ENCODE peak calls at places on chromosomes 12 and 14, in four cellular contexts. One of them, this sample, is unnamed.

GRCh38 chr14:59131926-59132763 is 56.3 kb upstream of the DAAM1 start:
- DNase-seq in breast epithelium: no peak
- DNase-seq in thyroid gland: no peak
- DNase-seq in lower leg skin: no peak
- DNase-seq in this sample: no peak

GRCh38 chr14:62001988-62002387 is 239.8 kb downstream of the SNAPC1 start:
- DNase-seq in breast epithelium: no peak
- DNase-seq in thyroid gland: no peak
- DNase-seq in lower leg skin: no peak
- DNase-seq in this sample: no peak

GRCh38 chr14:89000007-89000942 is 175.8 kb downstream of the TTC8 start:
- DNase-seq in lower leg skin: no peak
- DNase-seq in breast epithelium: no peak
- DNase-seq in thyroid gland: no peak
- DNase-seq in this sample: peak

GRCh38 chr14:70816525-70816924 is 7.2 kb upstream of the MAP3K9 start:
- DNase-seq in lower leg skin: no peak
- DNase-seq in breast epithelium: no peak
- DNase-seq in thyroid gland: no peak
- DNase-seq in this sample: no peak

GRCh38 chr12:58148405-58148804 is 207.0 kb downstream of the ATP23 start:
- DNase-seq in lower leg skin: no peak
- DNase-seq in breast epithelium: peak
- DNase-seq in thyroid gland: no peak
- DNase-seq in this sample: no peak

GRCh38 chr14:59189281-59189821 is 884 bp downstream of the DAAM1 start:
- DNase-seq in lower leg skin: peak
- DNase-seq in thyroid gland: peak
- DNase-seq in breast epithelium: peak
- DNase-seq in this sample: no peak

GRCh38 chr12:116397148-116397547 is 119.7 kb upstream of the MED13L start:
- DNase-seq in breast epithelium: no peak
- DNase-seq in thyroid gland: no peak
- DNase-seq in lower leg skin: no peak
- DNase-seq in this sample: no peak

GRCh38 chr14:100979780-100980179 is 76.3 kb upstream of the RTL1 start:
- DNase-seq in lower leg skin: no peak
- DNase-seq in breast epithelium: no peak
- DNase-seq in thyroid gland: no peak
- DNase-seq in this sample: no peak

GRCh38 chr12:121504505-121504904 is 76.3 kb downstream of the KDM2B start:
- DNase-seq in thyroid gland: no peak
- DNase-seq in lower leg skin: no peak
- DNase-seq in breast epithelium: no peak
- DNase-seq in this sample: no peak

GRCh38 chr14:102096569-102097188 is 9.8 kb upstream of the HSP90AA1 start:
- DNase-seq in breast epithelium: peak
- DNase-seq in lower leg skin: peak
- DNase-seq in thyroid gland: peak
- DNase-seq in this sample: peak

GRCh38 chr14:64942531-64943111 is at the start of gene GPX2:
- DNase-seq in thyroid gland: no peak
- DNase-seq in breast epithelium: no peak
- DNase-seq in lower leg skin: peak
- DNase-seq in this sample: no peak

GRCh38 chr14:94593376-94593748 is 12.1 kb downstream of the SERPINA5 start:
- DNase-seq in breast epithelium: no peak
- DNase-seq in thyroid gland: no peak
- DNase-seq in lower leg skin: no peak
- DNase-seq in this sample: no peak

GRCh38 chr14:55028066-55028465 is 1.0 kb downstream of the SOCS4 start:
- DNase-seq in thyroid gland: no peak
- DNase-seq in lower leg skin: no peak
- DNase-seq in breast epithelium: no peak
- DNase-seq in this sample: no peak

GRCh38 chr14:68548194-68549056 is 244.4 kb downstream of the ZFP36L1 start:
- DNase-seq in breast epithelium: peak
- DNase-seq in thyroid gland: no peak
- DNase-seq in lower leg skin: peak
- DNase-seq in this sample: peak

GRCh38 chr12:93062100-93062419 is 133.0 kb upstream of the EEA1 start:
- DNase-seq in lower leg skin: no peak
- DNase-seq in breast epithelium: no peak
- DNase-seq in thyroid gland: no peak
- DNase-seq in this sample: no peak

GRCh38 chr14:101072945-101073597 is 169.5 kb upstream of the RTL1 start:
- DNase-seq in thyroid gland: no peak
- DNase-seq in breast epithelium: peak
- DNase-seq in lower leg skin: peak
- DNase-seq in this sample: no peak

GRCh38 chr12:52228931-52229330 is 4.1 kb upstream of the KRT7 start:
- DNase-seq in breast epithelium: no peak
- DNase-seq in lower leg skin: peak
- DNase-seq in thyroid gland: no peak
- DNase-seq in this sample: no peak

GRCh38 chr12:7667025-7667575 is 1.4 kb upstream of the APOBEC1 start:
- DNase-seq in breast epithelium: no peak
- DNase-seq in thyroid gland: no peak
- DNase-seq in lower leg skin: no peak
- DNase-seq in this sample: no peak

GRCh38 chr14:89870335-89870734 is 84.2 kb downstream of the EFCAB11 start:
- DNase-seq in breast epithelium: no peak
- DNase-seq in thyroid gland: no peak
- DNase-seq in lower leg skin: no peak
- DNase-seq in this sample: no peak

GRCh38 chr12:124640096-124640495 is 72.7 kb upstream of the NCOR2 start:
- DNase-seq in thyroid gland: no peak
- DNase-seq in breast epithelium: no peak
- DNase-seq in lower leg skin: no peak
- DNase-seq in this sample: no peak

GRCh38 chr12:68406134-68406576 is 74.0 kb upstream of the MDM1 start:
- DNase-seq in breast epithelium: peak
- DNase-seq in thyroid gland: peak
- DNase-seq in lower leg skin: peak
- DNase-seq in this sample: peak

GRCh38 chr12:104669851-104670337 is 213.1 kb downstream of the CHST11 start:
- DNase-seq in lower leg skin: no peak
- DNase-seq in breast epithelium: no peak
- DNase-seq in thyroid gland: peak
- DNase-seq in this sample: peak
- TF ChIP-seq CTCF in lower leg skin: no peak
- TF ChIP-seq CTCF in breast epithelium: no peak
- TF ChIP-seq CTCF in thyroid gland: no peak
- TF ChIP-seq CTCF in this sample: no peak

DNA sequence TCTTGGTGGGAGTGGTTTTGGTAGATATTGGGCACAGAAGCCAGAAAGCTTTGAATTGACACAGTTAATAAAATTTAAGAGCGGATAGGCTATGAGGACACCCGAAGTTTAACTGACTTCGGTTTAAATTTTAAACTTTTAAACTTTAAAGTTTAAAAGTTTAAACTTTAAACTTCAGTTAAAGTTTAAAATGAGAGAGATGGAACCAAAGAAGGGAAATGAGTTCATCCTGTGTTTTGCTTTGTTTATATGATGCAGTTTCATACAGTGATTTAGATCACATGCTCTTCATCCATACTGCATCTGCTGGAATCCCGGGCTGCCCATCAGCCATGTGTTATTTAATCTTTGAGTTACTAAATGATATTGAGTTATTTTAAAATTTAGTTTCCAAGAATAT is 27.2 kb upstream of the LRRK2 start:
- DNase-seq in lower leg skin: no peak
- DNase-seq in breast epithelium: no peak
- DNase-seq in thyroid gland: no peak
- DNase-seq in this sample: no peak
- TF ChIP-seq POLR2A in lower leg skin: no peak
- TF ChIP-seq POLR2A in breast epithelium: no peak
- TF ChIP-seq POLR2A in thyroid gland: no peak
- TF ChIP-seq POLR2A in this sample: no peak

DNA sequence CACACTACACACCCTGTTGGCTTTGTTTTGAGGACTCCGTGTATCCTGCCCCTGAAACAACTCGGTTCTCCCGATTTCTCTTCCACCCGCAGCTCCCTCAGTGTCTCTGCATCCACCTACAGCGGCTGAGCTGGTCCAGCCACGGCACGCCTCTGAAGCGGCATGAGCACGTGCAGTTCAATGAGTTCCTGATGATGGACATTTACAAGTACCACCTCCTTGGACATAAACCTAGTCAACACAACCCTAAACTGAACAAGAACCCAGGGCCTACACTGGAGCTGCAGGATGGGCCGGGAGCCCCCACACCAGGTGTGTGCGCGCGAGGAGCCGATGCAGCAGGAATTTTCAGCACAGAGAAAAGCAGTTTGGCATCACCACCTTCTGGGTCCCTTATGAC is 10.5 kb downstream of the ALKBH2 start:
- DNase-seq in lower leg skin: no peak
- DNase-seq in thyroid gland: no peak
- DNase-seq in breast epithelium: no peak
- DNase-seq in this sample: no peak
- TF ChIP-seq CTCF in lower leg skin: no peak
- TF ChIP-seq CTCF in thyroid gland: no peak
- TF ChIP-seq CTCF in breast epithelium: no peak
- TF ChIP-seq CTCF in this sample: no peak

DNA sequence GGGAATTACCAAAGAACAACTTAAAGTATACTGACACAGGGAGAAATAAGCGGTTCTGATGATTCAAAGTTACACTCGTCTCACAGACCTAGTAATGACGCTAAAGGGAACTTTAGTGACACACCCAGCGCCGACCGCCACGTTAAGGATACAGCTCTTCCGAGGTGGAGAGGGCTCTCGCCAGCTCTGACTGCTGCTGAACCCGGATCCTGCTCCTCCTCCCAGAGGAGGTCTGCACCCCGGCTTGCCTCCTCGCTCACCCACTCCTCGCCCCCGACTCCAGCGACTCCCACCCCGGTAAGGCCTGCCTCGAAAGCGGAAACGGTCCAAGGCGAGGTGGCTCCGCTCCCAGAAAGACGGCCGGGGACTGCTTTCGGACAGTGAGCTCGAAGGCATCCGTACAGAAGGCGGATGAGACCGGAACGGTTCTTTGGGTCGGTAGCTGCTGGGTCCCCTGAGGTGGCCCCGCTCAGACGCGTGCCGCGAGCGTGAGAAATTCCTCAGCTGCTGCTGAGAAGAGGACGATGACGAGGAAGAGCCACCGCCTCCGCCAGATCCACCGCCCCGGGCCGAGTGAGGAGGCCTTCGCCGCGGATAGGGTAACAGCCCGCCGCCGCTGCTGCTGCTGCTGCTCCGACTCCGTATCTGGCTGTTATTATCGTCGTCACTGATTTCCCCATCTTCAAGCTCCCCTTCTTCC is 637 bp downstream of the ZFC3H1 start:
- DNase-seq in breast epithelium: peak
- DNase-seq in lower leg skin: peak
- DNase-seq in thyroid gland: peak
- DNase-seq in this sample: peak
- TF ChIP-seq POLR2A in breast epithelium: no peak
- TF ChIP-seq POLR2A in lower leg skin: no peak
- TF ChIP-seq POLR2A in thyroid gland: no peak
- TF ChIP-seq POLR2A in this sample: peak